ENCODE peak calls at places on chromosomes 16 and 17, in ten cellular contexts. One of them, this sample, is unnamed.
A peak's percentile ranks its signal among the peaks of the same experiment; 100 is the strongest.

GRCh38 chr16:85162478-85163277 is 50.4 kb upstream of the CIBAR2 start:
- DNase-seq in dorsolateral prefrontal cortex: no peak
- DNase-seq in colonic mucosa: peak; percentile 41
- DNase-seq in tibial artery: peak; percentile 76
- DNase-seq in fibroblast of lung: peak; percentile 86
- DNase-seq in tibial nerve: peak; percentile 52
- DNase-seq in WERI-Rb-1: no peak
- DNase-seq in activated B cell treated with CpG ODN at 0.5 μM for 24 hours: no peak
- DNase-seq in astrocyte of the cerebellum: no peak
- DNase-seq in GM13976: no peak
- DNase-seq in this sample: no peak

GRCh38 chr17:48102700-48103378 is 1.6 kb upstream of the CBX1 start:
- DNase-seq in activated B cell treated with CpG ODN at 0.5 μM for 24 hours: no peak
- DNase-seq in fibroblast of lung: no peak
- DNase-seq in WERI-Rb-1: no peak
- DNase-seq in tibial artery: peak; percentile 24
- DNase-seq in GM13976: no peak
- DNase-seq in dorsolateral prefrontal cortex: no peak
- DNase-seq in tibial nerve: no peak
- DNase-seq in colonic mucosa: no peak
- DNase-seq in astrocyte of the cerebellum: no peak
- DNase-seq in this sample: no peak

GRCh38 chr16:83138976-83139690 is 512.4 kb downstream of the CDH13 start:
- DNase-seq in astrocyte of the cerebellum: no peak
- DNase-seq in fibroblast of lung: peak; percentile 45
- DNase-seq in dorsolateral prefrontal cortex: no peak
- DNase-seq in GM13976: no peak
- DNase-seq in colonic mucosa: no peak
- DNase-seq in activated B cell treated with CpG ODN at 0.5 μM for 24 hours: no peak
- DNase-seq in tibial nerve: no peak
- DNase-seq in tibial artery: no peak
- DNase-seq in WERI-Rb-1: no peak
- DNase-seq in this sample: no peak

GRCh38 chr16:49492090-49492801 is 118.6 kb downstream of the C16orf78 start:
- DNase-seq in WERI-Rb-1: peak; percentile 63
- DNase-seq in GM13976: peak; percentile 87
- DNase-seq in tibial nerve: no peak
- DNase-seq in activated B cell treated with CpG ODN at 0.5 μM for 24 hours: peak; percentile 32
- DNase-seq in dorsolateral prefrontal cortex: no peak
- DNase-seq in fibroblast of lung: no peak
- DNase-seq in colonic mucosa: no peak
- DNase-seq in tibial artery: peak; percentile 32
- DNase-seq in astrocyte of the cerebellum: no peak
- DNase-seq in this sample: peak; percentile 83

GRCh38 chr16:23967018-23967417 is 131.2 kb downstream of the PRKCB start:
- DNase-seq in dorsolateral prefrontal cortex: peak; percentile 16
- DNase-seq in activated B cell treated with CpG ODN at 0.5 μM for 24 hours: no peak
- DNase-seq in astrocyte of the cerebellum: no peak
- DNase-seq in WERI-Rb-1: peak; percentile 17
- DNase-seq in tibial artery: no peak
- DNase-seq in tibial nerve: no peak
- DNase-seq in GM13976: no peak
- DNase-seq in fibroblast of lung: no peak
- DNase-seq in colonic mucosa: no peak
- DNase-seq in this sample: no peak

GRCh38 chr17:64998436-64999190 is 57.9 kb downstream of the GNA13 start:
- DNase-seq in colonic mucosa: no peak
- DNase-seq in astrocyte of the cerebellum: no peak
- DNase-seq in GM13976: no peak
- DNase-seq in tibial nerve: no peak
- DNase-seq in activated B cell treated with CpG ODN at 0.5 μM for 24 hours: no peak
- DNase-seq in WERI-Rb-1: no peak
- DNase-seq in dorsolateral prefrontal cortex: no peak
- DNase-seq in fibroblast of lung: no peak
- DNase-seq in tibial artery: no peak
- DNase-seq in this sample: no peak

GRCh38 chr16:21076186-21076883 is 74.3 kb downstream of the DNAH3 start:
- DNase-seq in fibroblast of lung: no peak
- DNase-seq in WERI-Rb-1: no peak
- DNase-seq in activated B cell treated with CpG ODN at 0.5 μM for 24 hours: no peak
- DNase-seq in GM13976: no peak
- DNase-seq in colonic mucosa: peak; percentile 52
- DNase-seq in tibial artery: no peak
- DNase-seq in dorsolateral prefrontal cortex: no peak
- DNase-seq in tibial nerve: no peak
- DNase-seq in astrocyte of the cerebellum: no peak
- DNase-seq in this sample: no peak

GRCh38 chr17:62966426-62967110 is 533 bp downstream of the TANC2 start:
- DNase-seq in WERI-Rb-1: peak; percentile 47
- DNase-seq in GM13976: no peak
- DNase-seq in colonic mucosa: peak; percentile 63
- DNase-seq in astrocyte of the cerebellum: no peak
- DNase-seq in fibroblast of lung: no peak
- DNase-seq in tibial artery: peak; percentile 31
- DNase-seq in activated B cell treated with CpG ODN at 0.5 μM for 24 hours: no peak
- DNase-seq in tibial nerve: peak; percentile 25
- DNase-seq in dorsolateral prefrontal cortex: peak; percentile 14
- DNase-seq in this sample: peak; percentile 18

GRCh38 chr16:30829130-30830071 is 42.4 kb upstream of the ZNF629 start:
- DNase-seq in astrocyte of the cerebellum: no peak
- DNase-seq in activated B cell treated with CpG ODN at 0.5 μM for 24 hours: no peak
- DNase-seq in colonic mucosa: peak; percentile 78
- DNase-seq in fibroblast of lung: no peak
- DNase-seq in tibial nerve: no peak
- DNase-seq in dorsolateral prefrontal cortex: no peak
- DNase-seq in WERI-Rb-1: no peak
- DNase-seq in GM13976: no peak
- DNase-seq in tibial artery: no peak
- DNase-seq in this sample: no peak

GRCh38 chr17:29051194-29051593 is 8.3 kb downstream of the PIPOX start:
- DNase-seq in tibial artery: no peak
- DNase-seq in fibroblast of lung: no peak
- DNase-seq in GM13976: no peak
- DNase-seq in colonic mucosa: no peak
- DNase-seq in dorsolateral prefrontal cortex: no peak
- DNase-seq in astrocyte of the cerebellum: no peak
- DNase-seq in WERI-Rb-1: peak; percentile 74
- DNase-seq in tibial nerve: no peak
- DNase-seq in activated B cell treated with CpG ODN at 0.5 μM for 24 hours: no peak
- DNase-seq in this sample: no peak

GRCh38 chr17:40399185-40399584 is 18.5 kb downstream of the TOP2A start:
- DNase-seq in colonic mucosa: no peak
- DNase-seq in WERI-Rb-1: no peak
- DNase-seq in astrocyte of the cerebellum: peak; percentile 53
- DNase-seq in fibroblast of lung: peak; percentile 84
- DNase-seq in activated B cell treated with CpG ODN at 0.5 μM for 24 hours: no peak
- DNase-seq in dorsolateral prefrontal cortex: no peak
- DNase-seq in GM13976: no peak
- DNase-seq in tibial artery: no peak
- DNase-seq in tibial nerve: no peak
- DNase-seq in this sample: peak; percentile 31

GRCh38 chr16:55901756-55902155 is 26.6 kb upstream of the CES5A start:
- DNase-seq in dorsolateral prefrontal cortex: no peak
- DNase-seq in WERI-Rb-1: no peak
- DNase-seq in activated B cell treated with CpG ODN at 0.5 μM for 24 hours: no peak
- DNase-seq in astrocyte of the cerebellum: no peak
- DNase-seq in tibial artery: no peak
- DNase-seq in tibial nerve: no peak
- DNase-seq in fibroblast of lung: no peak
- DNase-seq in GM13976: no peak
- DNase-seq in colonic mucosa: no peak
- DNase-seq in this sample: no peak

GRCh38 chr16:55892821-55893220 is 17.6 kb upstream of the CES5A start:
- DNase-seq in activated B cell treated with CpG ODN at 0.5 μM for 24 hours: no peak
- DNase-seq in astrocyte of the cerebellum: no peak
- DNase-seq in tibial nerve: no peak
- DNase-seq in tibial artery: no peak
- DNase-seq in WERI-Rb-1: no peak
- DNase-seq in fibroblast of lung: no peak
- DNase-seq in GM13976: no peak
- DNase-seq in dorsolateral prefrontal cortex: no peak
- DNase-seq in colonic mucosa: no peak
- DNase-seq in this sample: no peak

GRCh38 chr16:55900616-55901393 is 25.6 kb upstream of the CES5A start:
- DNase-seq in activated B cell treated with CpG ODN at 0.5 μM for 24 hours: no peak
- DNase-seq in tibial nerve: no peak
- DNase-seq in dorsolateral prefrontal cortex: no peak
- DNase-seq in colonic mucosa: no peak
- DNase-seq in fibroblast of lung: no peak
- DNase-seq in astrocyte of the cerebellum: no peak
- DNase-seq in WERI-Rb-1: no peak
- DNase-seq in GM13976: no peak
- DNase-seq in tibial artery: no peak
- DNase-seq in this sample: no peak

GRCh38 chr16:55899857-55900256 is 24.7 kb upstream of the CES5A start:
- DNase-seq in fibroblast of lung: no peak
- DNase-seq in colonic mucosa: no peak
- DNase-seq in tibial artery: no peak
- DNase-seq in dorsolateral prefrontal cortex: no peak
- DNase-seq in GM13976: no peak
- DNase-seq in WERI-Rb-1: no peak
- DNase-seq in activated B cell treated with CpG ODN at 0.5 μM for 24 hours: no peak
- DNase-seq in tibial nerve: no peak
- DNase-seq in astrocyte of the cerebellum: no peak
- DNase-seq in this sample: no peak

DNA sequence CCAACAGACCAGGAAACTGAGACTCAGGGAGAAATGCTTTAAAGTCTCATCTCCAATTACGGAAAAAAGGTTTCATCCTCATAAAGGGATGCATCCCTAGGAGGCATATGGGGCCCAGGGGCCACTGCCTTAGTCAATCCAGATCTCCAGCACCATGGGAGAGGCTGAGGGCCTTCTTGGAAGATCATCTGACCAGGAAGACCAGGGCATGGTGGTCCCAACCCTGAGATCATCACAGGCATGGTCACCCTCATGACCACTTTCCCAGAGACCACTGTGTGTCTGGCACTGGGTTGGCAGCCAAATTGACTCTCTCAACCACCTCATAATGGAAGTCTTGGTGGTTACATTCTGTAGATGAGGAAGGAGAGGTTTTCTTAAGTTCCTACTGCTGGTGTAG is 23.4 kb upstream of the CES5A start:
- DNase-seq in GM13976: no peak
- DNase-seq in WERI-Rb-1: no peak
- DNase-seq in tibial artery: no peak
- DNase-seq in colonic mucosa: no peak
- DNase-seq in dorsolateral prefrontal cortex: no peak
- DNase-seq in tibial nerve: no peak
- DNase-seq in astrocyte of the cerebellum: no peak
- DNase-seq in fibroblast of lung: no peak
- DNase-seq in activated B cell treated with CpG ODN at 0.5 μM for 24 hours: no peak
- DNase-seq in this sample: no peak
- TF ChIP-seq CTCF in GM13976: no peak
- TF ChIP-seq CTCF in WERI-Rb-1: no peak
- TF ChIP-seq CTCF in tibial artery: no peak
- TF ChIP-seq CTCF in colonic mucosa: no peak
- TF ChIP-seq CTCF in dorsolateral prefrontal cortex: no peak
- TF ChIP-seq CTCF in tibial nerve: no peak
- TF ChIP-seq CTCF in astrocyte of the cerebellum: no peak
- TF ChIP-seq CTCF in fibroblast of lung: no peak
- TF ChIP-seq CTCF in activated B cell treated with CpG ODN at 0.5 μM for 24 hours: no peak
- TF ChIP-seq CTCF in this sample: no peak

GRCh38 chr16:69494993-69495392 is 70.6 kb downstream of the CYB5B start:
- DNase-seq in activated B cell treated with CpG ODN at 0.5 μM for 24 hours: no peak
- DNase-seq in colonic mucosa: peak; percentile 32
- DNase-seq in GM13976: peak; percentile 48
- DNase-seq in fibroblast of lung: peak; percentile 16
- DNase-seq in astrocyte of the cerebellum: no peak
- DNase-seq in dorsolateral prefrontal cortex: no peak
- DNase-seq in WERI-Rb-1: peak; percentile 28
- DNase-seq in tibial nerve: no peak
- DNase-seq in tibial artery: no peak
- DNase-seq in this sample: peak; percentile 39
- TF ChIP-seq CTCF in activated B cell treated with CpG ODN at 0.5 μM for 24 hours: no peak
- TF ChIP-seq CTCF in colonic mucosa: peak; percentile 31
- TF ChIP-seq CTCF in GM13976: no peak
- TF ChIP-seq CTCF in fibroblast of lung: no peak
- TF ChIP-seq CTCF in astrocyte of the cerebellum: no peak
- TF ChIP-seq CTCF in dorsolateral prefrontal cortex: peak; percentile 37
- TF ChIP-seq CTCF in WERI-Rb-1: peak; percentile 46
- TF ChIP-seq CTCF in tibial nerve: no peak
- TF ChIP-seq CTCF in tibial artery: no peak
- TF ChIP-seq CTCF in this sample: peak; percentile 9

DNA sequence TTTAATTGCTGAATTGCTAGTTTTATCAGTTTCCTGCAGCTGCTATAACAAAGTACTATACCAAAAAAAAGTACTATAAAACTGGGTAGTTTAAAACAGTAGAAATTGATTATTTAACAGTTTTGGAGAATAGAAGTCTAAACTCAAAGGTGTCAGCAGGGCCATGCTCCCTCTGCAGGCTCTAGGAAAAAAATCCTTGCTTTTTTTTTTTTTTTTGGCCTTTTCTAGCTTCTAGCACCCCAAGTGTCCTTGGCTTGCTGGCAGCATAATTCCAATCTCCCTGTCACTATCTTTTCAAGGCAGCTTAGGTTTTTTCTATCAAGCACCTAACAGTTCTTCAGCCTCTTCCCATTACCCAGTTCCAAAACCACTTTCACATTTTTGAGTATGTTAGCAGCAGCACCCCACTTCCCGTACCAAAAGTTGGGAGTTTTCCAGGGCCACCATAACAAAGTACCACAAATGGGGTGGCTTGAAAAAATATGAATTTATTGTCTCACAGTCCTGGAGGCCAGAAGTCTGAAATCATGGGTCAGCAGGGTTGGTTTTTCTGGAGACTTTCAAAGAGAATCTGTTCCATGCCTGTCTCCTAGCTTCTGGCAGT is 37.4 kb downstream of the BPTF start:
- DNase-seq in dorsolateral prefrontal cortex: no peak
- DNase-seq in colonic mucosa: no peak
- DNase-seq in tibial artery: no peak
- DNase-seq in tibial nerve: no peak
- DNase-seq in astrocyte of the cerebellum: no peak
- DNase-seq in WERI-Rb-1: no peak
- DNase-seq in GM13976: no peak
- DNase-seq in fibroblast of lung: no peak
- DNase-seq in activated B cell treated with CpG ODN at 0.5 μM for 24 hours: no peak
- DNase-seq in this sample: no peak
- TF ChIP-seq CTCF in dorsolateral prefrontal cortex: no peak
- TF ChIP-seq CTCF in colonic mucosa: no peak
- TF ChIP-seq CTCF in tibial artery: no peak
- TF ChIP-seq CTCF in tibial nerve: no peak
- TF ChIP-seq CTCF in astrocyte of the cerebellum: no peak
- TF ChIP-seq CTCF in WERI-Rb-1: peak; percentile 5
- TF ChIP-seq CTCF in GM13976: no peak
- TF ChIP-seq CTCF in fibroblast of lung: no peak
- TF ChIP-seq CTCF in activated B cell treated with CpG ODN at 0.5 μM for 24 hours: no peak
- TF ChIP-seq CTCF in this sample: no peak

DNA sequence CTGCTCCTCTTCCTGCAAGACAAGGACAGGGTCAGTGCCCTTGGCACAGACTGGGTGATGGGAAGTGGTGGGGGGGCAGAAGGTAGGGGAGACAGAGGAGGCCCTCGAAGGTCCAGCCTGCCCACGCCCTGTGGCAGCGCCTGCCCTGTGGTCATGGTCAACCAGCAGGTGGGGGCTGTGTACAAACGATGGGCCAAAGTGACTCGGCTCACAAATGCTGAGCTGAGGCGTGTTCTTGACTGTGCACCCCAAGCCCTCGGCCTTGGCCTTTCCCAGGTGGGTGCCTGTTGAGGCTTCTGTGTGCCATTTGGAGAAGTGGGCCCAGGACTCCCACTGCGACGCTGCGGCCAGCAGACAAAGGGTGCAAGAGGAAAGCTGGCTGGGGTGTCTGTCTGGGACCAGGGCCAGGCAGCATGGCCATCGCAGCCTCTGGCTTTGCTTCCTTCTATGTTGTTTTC is 22.6 kb downstream of the MXRA7 start:
- DNase-seq in tibial artery: no peak
- DNase-seq in fibroblast of lung: no peak
- DNase-seq in GM13976: no peak
- DNase-seq in dorsolateral prefrontal cortex: no peak
- DNase-seq in colonic mucosa: no peak
- DNase-seq in WERI-Rb-1: no peak
- DNase-seq in astrocyte of the cerebellum: no peak
- DNase-seq in tibial nerve: no peak
- DNase-seq in activated B cell treated with CpG ODN at 0.5 μM for 24 hours: no peak
- DNase-seq in this sample: no peak
- TF ChIP-seq CTCF in tibial artery: no peak
- TF ChIP-seq CTCF in fibroblast of lung: no peak
- TF ChIP-seq CTCF in GM13976: no peak
- TF ChIP-seq CTCF in dorsolateral prefrontal cortex: no peak
- TF ChIP-seq CTCF in colonic mucosa: no peak
- TF ChIP-seq CTCF in WERI-Rb-1: no peak
- TF ChIP-seq CTCF in astrocyte of the cerebellum: no peak
- TF ChIP-seq CTCF in tibial nerve: no peak
- TF ChIP-seq CTCF in activated B cell treated with CpG ODN at 0.5 μM for 24 hours: no peak
- TF ChIP-seq CTCF in this sample: no peak